ENCODE peak calls at places on chromosomes 13 and 19, in five cellular contexts. A is uterus; I is heart right ventricle; V is GM23248; B is T-helper 2 cell treated with Interferon-gamma antibody and Interleukin-4, amounts not matched to agents 5 μg/mL and 100 μg/mL, for 36 hours. C is an unnamed sample.

GRCh38 chr13:114045113-114045735 is 71.3 kb upstream of the C13orf46 start:
- DNase-seq in V (no peak), I (no peak), A (no peak), B (no peak), C (no peak)

GRCh38 chr19:3669134-3669436 is 31.2 kb downstream of the PIP5K1C start:
- DNase-seq in B (no peak), V (no peak), A (no peak), I (no peak), C (no peak)

GRCh38 chr13:42333613-42334328 is 61.8 kb downstream of the AKAP11 start:
- DNase-seq in B (no peak), I (no peak), A (no peak), V (peak), C (no peak)

GRCh38 chr19:15550847-15551182 is 42.5 kb downstream of the CYP4F22 start:
- DNase-seq in B (peak), A (no peak), I (no peak), V (no peak), C (no peak)

GRCh38 chr13:39587939-39588338 is 15.1 kb downstream of the LHFPL6 start:
- DNase-seq in B (no peak), A (no peak), I (no peak), V (no peak), C (no peak)

GRCh38 chr19:45483033-45483432 is 13.8 kb downstream of the RTN2 start:
- DNase-seq in V (no peak), A (no peak), I (no peak), B (no peak), C (no peak)

GRCh38 chr13:66264976-66265375 is 965.2 kb downstream of the PCDH9 start:
- DNase-seq in I (no peak), B (no peak), A (no peak), V (no peak), C (no peak)

GRCh38 chr19:21581646-21582045 is 76.2 kb downstream of the ZNF429 start:
- DNase-seq in B (no peak), A (no peak), V (no peak), I (no peak), C (no peak)

GRCh38 chr13:46844431-46844830 is 47.5 kb upstream of the ESD start:
- DNase-seq in A (no peak), I (no peak), V (no peak), B (no peak), C (no peak)